ENCODE peak calls at places on chromosomes 3 and 15, in ten cellular contexts. L is fibroblast of lung; Z is ovary; S is CD8-positive, alpha-beta memory T cell; H is ascending aorta; M is GM23338; J is uterus; D is IMR-90; F is lower lobe of right lung; X is trophoblast cell. Y is an unnamed sample.

GRCh38 chr3:58379351-58380073 is 46.8 kb downstream of the PXK start:
- DNase-seq in H (no peak), S (no peak), F (no peak), X (no peak), M (peak; percentile 40), Z (no peak), J (no peak), L (no peak), D (no peak), Y (no peak)

GRCh38 chr3:5126586-5126985 is 4.5 kb downstream of the ARL8B start:
- DNase-seq in J (no peak), D (peak; percentile 12), M (no peak), S (no peak), F (no peak), Z (no peak), X (no peak), H (no peak), L (peak; percentile 65), Y (no peak)

GRCh38 chr15:89575656-89576416 is 567 bp downstream of the TICRR start:
- DNase-seq in S (no peak), J (no peak), D (peak; percentile 4), F (no peak), Z (no peak), M (peak; percentile 59), H (peak; percentile 64), X (no peak), L (no peak), Y (peak; percentile 10)

GRCh38 chr3:134334231-134334900 is 39.9 kb downstream of the AMOTL2 start:
- DNase-seq in S (no peak), D (peak; percentile 47), L (no peak), H (peak; percentile 86), M (no peak), F (no peak), Z (no peak), J (no peak), X (no peak), Y (no peak)

GRCh38 chr15:62895905-62896316 is 146.6 kb upstream of the TPM1 start:
- DNase-seq in L (peak; percentile 67), S (no peak), M (no peak), J (no peak), H (no peak), X (no peak), Z (no peak), F (no peak), D (peak; percentile 95), Y (no peak)

GRCh38 chr3:107367353-107367752 is 9.9 kb upstream of the CCDC54 start:
- DNase-seq in H (no peak), D (peak; percentile 88), J (no peak), M (peak; percentile 59), Z (no peak), L (peak; percentile 81), S (no peak), X (no peak), F (no peak), Y (no peak)

GRCh38 chr3:51717947-51718346 is 11.1 kb downstream of the GRM2 start:
- DNase-seq in D (no peak), J (no peak), H (peak; percentile 49), S (no peak), M (no peak), Z (no peak), L (no peak), X (no peak), F (no peak), Y (no peak)

GRCh38 chr3:144457758-144458157 is 486.1 kb downstream of the DIPK2A start:
- DNase-seq in L (no peak), X (no peak), J (no peak), Z (no peak), M (no peak), S (no peak), H (no peak), F (no peak), D (no peak), Y (no peak)

GRCh38 chr3:11335056-11335608 is 62.9 kb downstream of the ATG7 start:
- DNase-seq in F (no peak), Z (no peak), J (no peak), X (peak; percentile 37), L (peak; percentile 82), M (peak; percentile 74), S (no peak), H (no peak), D (peak; percentile 81), Y (peak; percentile 51)

GRCh38 chr3:12294885-12295580 is 6.2 kb downstream of the PPARG start:
- DNase-seq in F (no peak), M (no peak), Z (no peak), J (no peak), H (no peak), L (peak; percentile 76), X (peak; percentile 77), S (no peak), D (peak; percentile 93), Y (no peak)

GRCh38 chr3:159994182-159994581 is 5.5 kb downstream of the IL12A start:
- DNase-seq in D (peak; percentile 54), H (no peak), X (no peak), M (no peak), Z (no peak), F (no peak), S (no peak), L (peak; percentile 27), J (no peak), Y (no peak)

GRCh38 chr3:126398423-126399347 is 4.0 kb downstream of the CFAP100 start:
- DNase-seq in M (no peak), F (no peak), Z (no peak), D (no peak), L (no peak), H (no peak), S (no peak), X (no peak), J (no peak), Y (no peak)

DNA sequence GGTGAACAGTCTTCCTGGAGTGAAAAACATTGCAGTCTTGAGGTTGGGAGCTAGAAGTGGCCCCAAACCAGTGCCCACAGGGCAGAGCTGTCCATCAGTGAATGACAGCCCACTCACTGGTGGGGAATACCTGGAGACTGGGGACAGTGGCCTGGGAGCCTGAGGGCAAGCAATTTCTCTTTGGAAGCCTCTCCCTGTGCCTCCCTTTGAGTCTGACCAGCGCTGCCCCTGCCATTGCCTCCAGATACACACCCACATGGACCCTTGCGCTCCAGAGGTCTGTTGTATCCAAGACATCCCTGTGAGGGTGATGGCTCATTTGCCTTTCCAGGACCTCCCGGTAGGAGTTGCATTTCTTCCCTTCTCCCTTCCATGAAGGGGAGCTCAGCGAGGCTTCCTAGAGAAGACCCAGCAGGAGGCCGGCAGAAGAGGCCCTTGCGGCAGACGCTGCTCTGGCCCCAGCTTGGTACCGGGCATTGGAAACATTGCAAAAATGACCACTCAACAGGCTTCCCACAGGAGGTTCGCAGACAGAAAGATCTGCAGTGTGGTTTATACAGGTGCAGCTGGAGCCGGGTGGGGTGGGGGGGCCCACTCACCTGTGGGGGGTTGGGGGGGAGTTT is 38.5 kb downstream of the KLF13 start:
- DNase-seq in X (no peak), H (no peak), F (no peak), M (no peak), J (no peak), L (no peak), D (no peak), S (no peak), Z (no peak), Y (no peak)
- H3K4me1 ChIP-seq in X (peaks cover 58% of the 10 kb centered on the region), H (peaks cover 15% of the 10 kb centered on the region), F (peaks cover 97% of the 10 kb centered on the region), M (peaks cover 81% of the 10 kb centered on the region), J (peaks cover 25% of the 10 kb centered on the region), L (no peaks in the 10 kb centered on the region), D (peaks cover 14% of the 10 kb centered on the region), S (peaks cover 99% of the 10 kb centered on the region), Z (peaks cover 12% of the 10 kb centered on the region), Y (peaks cover 99% of the 10 kb centered on the region)

GRCh38 chr3:56812749-56813655 is 11.3 kb upstream of the ARHGEF3 start:
- DNase-seq in H (no peak), J (no peak), D (no peak), M (no peak), L (peak; percentile 29), Z (no peak), F (no peak), S (no peak), X (no peak), Y (no peak)
- H3K27ac ChIP-seq in H (no peak overlapping the region), J (peak overlapping the region; percentile 58), D (no peak overlapping the region), M (no peak overlapping the region), L (no peak overlapping the region), Z (no peak overlapping the region), F (no peak overlapping the region), S (no peak overlapping the region), X (no peak overlapping the region), Y (peak overlapping the region; percentile 28)

GRCh38 chr15:81181220-81181619 is 15.5 kb upstream of the IL16 start:
- DNase-seq in L (no peak), D (no peak), H (no peak), S (no peak), Z (no peak), F (no peak), M (no peak), X (no peak), J (no peak), Y (no peak)

GRCh38 chr15:81184188-81184587 is 12.5 kb upstream of the IL16 start:
- DNase-seq in L (peak; percentile 47), F (peak; percentile 73), X (no peak), J (peak; percentile 47), M (no peak), Z (no peak), S (no peak), D (peak; percentile 41), H (peak; percentile 70), Y (no peak)

GRCh38 chr15:81183403-81183760 is 13.3 kb upstream of the IL16 start:
- DNase-seq in S (no peak), X (no peak), H (no peak), Z (no peak), F (no peak), D (no peak), J (no peak), M (no peak), L (peak; percentile 40), Y (no peak)

GRCh38 chr15:81182031-81182745 is 14.5 kb upstream of the IL16 start:
- DNase-seq in J (no peak), M (no peak), X (no peak), D (peak; percentile 36), F (no peak), S (no peak), Z (no peak), L (peak; percentile 71), H (no peak), Y (no peak)

GRCh38 chr15:81182746-81183402 is 13.8 kb upstream of the IL16 start:
- DNase-seq in Z (no peak), F (no peak), D (no peak), L (peak; percentile 47), M (peak; percentile 36), X (no peak), S (no peak), H (no peak), J (no peak), Y (no peak)
- H3K4me3 ChIP-seq in Z (peak overlapping the region; percentile 45), F (peak overlapping the region; percentile 50), D (peak overlapping the region; percentile 43), L (peak overlapping the region; percentile 39), M (no peak overlapping the region), X (no peak overlapping the region), S (no peak overlapping the region), H (peak overlapping the region; percentile 49), J (peak overlapping the region; percentile 25), Y (no peak overlapping the region)

DNA sequence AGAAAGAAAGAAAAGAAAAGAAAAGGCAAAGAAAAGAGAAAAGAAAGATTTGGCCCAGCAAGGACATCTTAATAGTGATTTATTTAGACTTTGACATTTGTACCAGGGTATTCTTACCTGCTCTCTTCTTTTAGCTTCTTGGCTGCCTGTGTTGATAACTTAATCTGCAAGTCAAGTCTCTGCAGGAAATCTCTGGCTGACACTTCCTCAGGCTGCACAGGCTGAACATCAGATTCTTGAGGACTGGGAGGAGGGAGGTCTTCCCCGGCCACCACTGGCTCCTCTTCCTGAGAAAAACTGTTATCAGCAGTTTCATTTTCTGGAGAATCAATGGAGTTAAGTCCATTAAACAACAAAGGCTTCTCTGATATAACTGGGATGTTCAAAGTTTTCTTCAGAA is 12.8 kb downstream of the LYSMD2 start:
- DNase-seq in X (no peak), M (peak; percentile 21), J (no peak), Z (no peak), L (no peak), D (no peak), F (no peak), H (no peak), S (no peak), Y (no peak)
- H3K4me1 ChIP-seq in X (peaks cover 17% of the 10 kb centered on the region), M (peaks cover 13% of the 10 kb centered on the region), J (peaks cover 5% of the 10 kb centered on the region), Z (peaks cover 14% of the 10 kb centered on the region), L (peaks cover 11% of the 10 kb centered on the region), D (peaks cover 14% of the 10 kb centered on the region), F (peaks cover 35% of the 10 kb centered on the region), H (no peaks in the 10 kb centered on the region), S (peaks cover 41% of the 10 kb centered on the region), Y (peaks cover 48% of the 10 kb centered on the region)

Y was measured in CD4-positive, alpha-beta memory T cell.